ENCODE peak calls at places on chromosomes 12 and 14, in four cellular contexts. X is K562, D is GM12878, V is HepG2. W is an unnamed sample.
A peak's percentile ranks its signal among the peaks of the same experiment; 100 is the strongest.

GRCh38 chr14:104110491-104111209 is 25.1 kb downstream of the ASPG start:
- DNase-seq in D (no peak), X (no peak), V (no peak), W (peak; percentile 45)

GRCh38 chr14:54653764-54654469 is 87.0 kb downstream of the SAMD4A start:
- DNase-seq in V (peak; percentile 85), D (no peak), X (no peak), W (no peak)

GRCh38 chr12:51388826-51389225 is 2.4 kb downstream of the GALNT6 start:
- DNase-seq in D (no peak), X (no peak), V (no peak), W (no peak)

GRCh38 chr14:45201908-45202307 is 51.1 kb downstream of the MIS18BP1 start:
- DNase-seq in V (peak; percentile 14), D (no peak), X (no peak), W (no peak)

GRCh38 chr14:94677239-94677612 is 65.0 kb downstream of the SERPINA3 start:
- DNase-seq in V (no peak), X (no peak), D (no peak), W (no peak)

GRCh38 chr12:112347521-112347920 is 34.7 kb downstream of the HECTD4 start:
- DNase-seq in D (no peak), X (no peak), V (no peak), W (no peak)

GRCh38 chr14:22748691-22749090 is 17.8 kb upstream of the OXA1L start:
- DNase-seq in V (no peak), D (no peak), X (no peak), W (no peak)

GRCh38 chr14:104885031-104885972 is 20.2 kb downstream of the CEP170B start:
- DNase-seq in X (no peak), V (no peak), D (no peak), W (no peak)

GRCh38 chr14:88228519-88229236 is 94.4 kb downstream of the KCNK10 start:
- DNase-seq in D (no peak), V (no peak), X (no peak), W (no peak)

GRCh38 chr14:34461334-34462131 is 507 bp downstream of the SPTSSA start:
- DNase-seq in X (peak; percentile 59), V (peak; percentile 89), D (no peak), W (no peak)
- TF ChIP-seq SIN3A in X (peak; percentile 42), V (no peak), D (peak; percentile 43), W (no peak)

GRCh38 chr12:77617818-77618217 is 212.9 kb upstream of the NAV3 start:
- DNase-seq in V (no peak), X (no peak), D (no peak), W (no peak)

GRCh38 chr12:77615331-77615730 is 215.4 kb upstream of the NAV3 start:
- DNase-seq in V (no peak), D (no peak), X (no peak), W (no peak)
- TF ChIP-seq ATF2 in V (no peak), D (no peak), X (no peak), W (no peak)

GRCh38 chr14:99971087-99971928 is 93.9 kb upstream of the EVL start:
- DNase-seq in D (no peak), X (peak; percentile 92), V (peak; percentile 78), W (peak; percentile 91)
- TF ChIP-seq POLR2AphosphoS5 in D (no peak), X (no peak), V (peak; percentile 56), W (peak; percentile 78)

GRCh38 chr12:1918081-1918874 is at the start of gene CACNA2D4:
- DNase-seq in D (no peak), V (no peak), X (no peak), W (no peak)
- TF ChIP-seq SIN3A in D (no peak), V (no peak), X (no peak), W (no peak)

DNA sequence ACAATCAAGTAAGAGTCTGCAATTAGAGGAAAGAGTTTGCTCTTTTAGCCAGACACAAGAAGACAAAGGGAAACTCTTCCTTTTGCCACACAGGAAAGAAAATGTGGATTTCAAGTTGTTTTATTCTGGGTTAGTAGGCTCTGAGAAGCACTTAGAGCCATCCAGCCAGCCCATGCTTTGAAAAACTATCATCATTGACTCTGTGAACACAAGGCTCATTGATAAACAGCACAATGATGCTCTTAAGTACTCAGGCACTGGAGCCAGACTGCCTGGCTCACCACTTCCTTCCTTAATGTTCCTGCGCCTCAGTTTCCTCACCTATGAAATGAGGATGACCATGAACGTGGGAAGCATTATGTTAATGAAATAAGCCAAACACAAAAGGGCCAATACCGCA is 150.2 kb upstream of the EEA1 start:
- DNase-seq in X (no peak), D (no peak), V (no peak), W (no peak)
- TF ChIP-seq ATF2 in X (no peak), D (no peak), V (no peak), W (no peak)